ENCODE peak calls at places on chromosome 7, in nine cellular contexts. F is hepatocyte, Q is left lung, I is A549, W is nephron progenitor cell, R is cardiac muscle cell, N is coronary artery, A is AG10803, Y is uterus. L is an unnamed sample.

GRCh38 chr7:41058986-41059741 is 643.7 kb downstream of the INHBA start:
- DNase-seq in F (peak), Q (no peak), I (no peak), W (no peak), R (peak), N (no peak), A (no peak), Y (no peak), L (no peak)

GRCh38 chr7:105017263-105018051 is 3.5 kb downstream of the KMT2E start:
- DNase-seq in F (no peak), Q (no peak), I (no peak), W (no peak), R (no peak), N (no peak), A (no peak), Y (no peak), L (no peak)

GRCh38 chr7:95472521-95473160 is 13.1 kb upstream of the ASB4 start:
- DNase-seq in F (no peak), Q (no peak), I (no peak), W (peak), R (peak), N (no peak), A (peak), Y (no peak), L (no peak)

GRCh38 chr7:41907444-41907843 is 204.6 kb upstream of the INHBA start:
- DNase-seq in F (no peak), Q (no peak), I (no peak), W (no peak), R (no peak), N (no peak), A (no peak), Y (no peak), L (no peak)

GRCh38 chr7:104552102-104552501 is 223.7 kb downstream of the LHFPL3 start:
- DNase-seq in F (peak), Q (peak), I (peak), W (peak), R (peak), N (no peak), A (peak), Y (peak), L (no peak)

GRCh38 chr7:38518516-38518915 is 112.7 kb downstream of the AMPH start:
- DNase-seq in F (no peak), Q (no peak), I (no peak), W (no peak), R (no peak), N (no peak), A (peak), Y (no peak), L (no peak)

GRCh38 chr7:82704121-82704520 is 260.5 kb upstream of the CACNA2D1 start:
- DNase-seq in F (no peak), Q (no peak), I (no peak), W (no peak), R (no peak), N (no peak), A (no peak), Y (no peak), L (no peak)

GRCh38 chr7:98049034-98049433 is 57.6 kb upstream of the LMTK2 start:
- DNase-seq in F (no peak), Q (no peak), I (no peak), W (no peak), R (no peak), N (no peak), A (no peak), Y (no peak), L (no peak)

GRCh38 chr7:152621426-152621825 is 54.5 kb downstream of the XRCC2 start:
- DNase-seq in F (no peak), Q (no peak), I (no peak), W (no peak), R (no peak), N (no peak), A (no peak), Y (no peak), L (no peak)

GRCh38 chr7:132177708-132178392 is 398.4 kb downstream of the PLXNA4 start:
- DNase-seq in F (no peak), Q (no peak), I (no peak), W (no peak), R (no peak), N (no peak), A (no peak), Y (no peak), L (no peak)

GRCh38 chr7:39589323-39590111 is 23.3 kb downstream of the YAE1 start:
- DNase-seq in F (peak), Q (peak), I (peak), W (no peak), R (peak), N (no peak), A (peak), Y (no peak), L (no peak)

GRCh38 chr7:37549542-37549941 is 100.9 kb upstream of the ELMO1 start:
- DNase-seq in F (no peak), Q (no peak), I (no peak), W (no peak), R (no peak), N (no peak), A (no peak), Y (no peak), L (no peak)

GRCh38 chr7:65722361-65722792 is 150.5 kb upstream of the VKORC1L1 start:
- DNase-seq in F (peak), Q (peak), I (peak), W (peak), R (peak), N (no peak), A (peak), Y (peak), L (peak)

GRCh38 chr7:10474048-10474447 is 499.6 kb upstream of the PHF14 start:
- DNase-seq in F (no peak), Q (no peak), I (peak), W (no peak), R (no peak), N (no peak), A (no peak), Y (no peak), L (no peak)

GRCh38 chr7:66380285-66380888 is 175.3 kb downstream of the TPST1 start:
- DNase-seq in F (no peak), Q (no peak), I (no peak), W (no peak), R (no peak), N (no peak), A (peak), Y (no peak), L (no peak)

GRCh38 chr7:90816511-90817142 is 220.5 kb downstream of the CDK14 start:
- DNase-seq in F (peak), Q (no peak), I (peak), W (no peak), R (peak), N (no peak), A (peak), Y (no peak), L (no peak)

GRCh38 chr7:38525857-38526256 is 105.3 kb downstream of the AMPH start:
- DNase-seq in F (no peak), Q (no peak), I (no peak), W (no peak), R (no peak), N (no peak), A (no peak), Y (no peak), L (no peak)

GRCh38 chr7:48090095-48090805 is 1.2 kb downstream of the UPP1 start:
- DNase-seq in F (peak), Q (peak), I (peak), W (peak), R (peak), N (no peak), A (no peak), Y (no peak), L (no peak)

GRCh38 chr7:34675749-34676374 is 17.8 kb downstream of the NPSR1 start:
- DNase-seq in F (peak), Q (no peak), I (peak), W (peak), R (peak), N (no peak), A (peak), Y (no peak), L (no peak)

GRCh38 chr7:36961097-36961496 is 236.8 kb upstream of the AOAH start:
- DNase-seq in F (no peak), Q (no peak), I (no peak), W (no peak), R (no peak), N (no peak), A (no peak), Y (no peak), L (no peak)

GRCh38 chr7:116455009-116455408 is 44.5 kb upstream of the CAV2 start:
- DNase-seq in F (no peak), Q (no peak), I (no peak), W (no peak), R (peak), N (no peak), A (peak), Y (no peak), L (no peak)

GRCh38 chr7:88289505-88290129 is 17.1 kb downstream of the STEAP4 start:
- DNase-seq in F (no peak), Q (no peak), I (no peak), W (no peak), R (no peak), N (no peak), A (no peak), Y (no peak), L (no peak)

GRCh38 chr7:135650831-135651573 is 11.3 kb upstream of the STMP1 start:
- DNase-seq in F (peak), Q (no peak), I (no peak), W (no peak), R (peak), N (no peak), A (peak), Y (no peak), L (no peak)

GRCh38 chr7:112058654-112059053 is 147.5 kb downstream of the DOCK4 start:
- DNase-seq in F (no peak), Q (no peak), I (no peak), W (no peak), R (no peak), N (no peak), A (no peak), Y (no peak), L (no peak)

GRCh38 chr7:79590571-79591274 is 137.3 kb upstream of the MAGI2 start:
- DNase-seq in F (no peak), Q (no peak), I (no peak), W (no peak), R (no peak), N (no peak), A (no peak), Y (no peak), L (no peak)

GRCh38 chr7:140214075-140214684 is 37.4 kb upstream of the KDM7A start:
- DNase-seq in F (no peak), Q (peak), I (no peak), W (no peak), R (peak), N (no peak), A (peak), Y (peak), L (no peak)

GRCh38 chr7:158407581-158408331 is 179.9 kb downstream of the PTPRN2 start:
- DNase-seq in F (peak), Q (no peak), I (peak), W (no peak), R (peak), N (no peak), A (peak), Y (no peak), L (no peak)
- TF ChIP-seq CTCF in F (peak), Q (peak), I (peak), W (peak), R (peak), N (no peak), A (no peak), Y (peak), L (peak)

GRCh38 chr7:4689151-4689550 is 7.1 kb downstream of the FOXK1 start:
- DNase-seq in F (no peak), Q (no peak), I (no peak), W (no peak), R (no peak), N (no peak), A (no peak), Y (no peak), L (no peak)
- TF ChIP-seq CTCF in F (no peak), Q (no peak), I (no peak), W (no peak), R (no peak), N (no peak), A (no peak), Y (no peak), L (no peak)

DNA sequence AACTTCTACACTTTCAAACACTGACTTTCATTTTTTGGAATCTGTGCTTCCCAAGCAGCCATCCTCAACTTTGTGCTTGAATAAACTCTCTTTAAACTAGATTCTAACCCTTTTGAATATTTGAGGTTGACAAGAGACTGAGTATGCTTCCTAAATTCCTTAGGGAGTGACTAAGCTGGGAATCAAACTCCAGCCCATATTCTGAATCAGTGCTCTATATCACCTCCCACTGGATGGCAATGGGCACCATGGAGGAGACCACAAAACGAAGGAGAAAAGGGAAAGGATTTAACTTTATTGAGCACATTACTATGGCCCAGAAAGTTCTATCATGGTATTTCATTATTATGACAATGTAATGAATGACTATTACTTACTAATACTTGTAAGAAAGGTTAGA is 17.2 kb upstream of the SLC26A4 start:
- DNase-seq in F (no peak), Q (no peak), I (no peak), W (no peak), R (peak), N (no peak), A (peak), Y (no peak), L (no peak)
- TF ChIP-seq CTCF in F (no peak), Q (no peak), I (no peak), W (no peak), R (peak), N (no peak), A (peak), Y (no peak), L (no peak)

GRCh38 chr7:121563177-121563576 is 167.1 kb upstream of the FAM3C start:
- DNase-seq in F (no peak), Q (no peak), I (peak), W (no peak), R (no peak), N (no peak), A (no peak), Y (no peak), L (no peak)
- TF ChIP-seq CTCF in F (peak), Q (no peak), I (no peak), W (no peak), R (peak), N (no peak), A (peak), Y (no peak), L (peak)

GRCh38 chr7:149071641-149072437 is 18.7 kb downstream of the ZNF786 start:
- DNase-seq in F (peak), Q (no peak), I (peak), W (peak), R (no peak), N (no peak), A (peak), Y (no peak), L (no peak)
- TF ChIP-seq CTCF in F (peak), Q (peak), I (peak), W (peak), R (peak), N (no peak), A (no peak), Y (no peak), L (peak)

GRCh38 chr7:45219130-45219529 is 61.5 kb downstream of the RAMP3 start:
- DNase-seq in F (no peak), Q (no peak), I (no peak), W (no peak), R (no peak), N (peak), A (no peak), Y (no peak), L (no peak)

GRCh38 chr7:45215611-45216062 is 58.0 kb downstream of the RAMP3 start:
- DNase-seq in F (no peak), Q (no peak), I (no peak), W (no peak), R (no peak), N (no peak), A (no peak), Y (no peak), L (no peak)

GRCh38 chr7:45216622-45217165 is 59.1 kb downstream of the RAMP3 start:
- DNase-seq in F (no peak), Q (no peak), I (no peak), W (no peak), R (no peak), N (no peak), A (no peak), Y (no peak), L (no peak)

GRCh38 chr7:45216181-45216580 is 58.6 kb downstream of the RAMP3 start:
- DNase-seq in F (no peak), Q (no peak), I (no peak), W (no peak), R (no peak), N (no peak), A (no peak), Y (no peak), L (no peak)

DNA sequence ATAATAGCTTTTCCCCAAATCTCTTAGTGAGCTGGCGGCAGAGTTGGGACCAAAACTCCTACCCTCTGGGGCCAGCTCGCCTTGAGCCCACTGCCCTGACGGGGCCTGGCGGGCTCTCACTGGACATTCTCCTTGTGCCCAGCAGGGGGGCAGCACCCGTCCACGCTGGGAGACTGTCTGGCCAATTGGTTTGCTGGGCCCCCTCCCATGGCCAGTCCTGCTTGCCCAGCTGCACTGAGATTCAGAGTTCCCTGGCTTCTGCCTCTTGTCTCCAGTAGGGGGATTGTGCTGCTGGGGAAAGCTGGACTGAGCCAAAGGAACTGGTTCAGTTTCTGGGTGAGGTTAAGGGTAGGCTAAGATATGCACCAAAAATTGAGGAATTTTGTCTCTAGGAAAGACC is 59.8 kb downstream of the RAMP3 start:
- DNase-seq in F (peak), Q (no peak), I (peak), W (peak), R (peak), N (no peak), A (no peak), Y (no peak), L (no peak)
- TF ChIP-seq CTCF in F (peak), Q (peak), I (peak), W (peak), R (peak), N (no peak), A (peak), Y (no peak), L (peak)

DNA sequence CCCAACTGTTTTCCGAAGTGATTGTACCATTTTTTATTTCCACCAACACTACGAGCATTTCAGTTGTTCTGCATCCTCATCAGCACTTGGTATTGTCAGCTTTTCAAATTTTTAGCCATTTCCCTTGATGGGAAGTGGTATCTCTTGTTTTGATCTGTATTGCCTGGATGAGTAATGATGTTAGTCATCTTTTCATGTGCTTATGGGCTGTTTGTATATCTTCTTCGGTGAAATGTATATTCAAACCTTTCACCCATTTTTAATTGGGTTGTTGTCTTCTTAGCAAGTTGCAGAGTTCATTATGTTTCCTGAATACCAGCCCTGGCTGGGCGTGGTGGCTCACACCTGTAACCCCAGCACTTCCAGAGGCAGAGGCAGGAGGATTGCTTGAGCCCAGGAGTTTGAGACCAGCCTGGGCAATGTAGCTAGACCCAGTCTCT is 22.1 kb downstream of the CLIP2 start:
- DNase-seq in F (no peak), Q (no peak), I (no peak), W (no peak), R (no peak), N (no peak), A (no peak), Y (no peak), L (no peak)
- TF ChIP-seq CTCF in F (no peak), Q (no peak), I (no peak), W (no peak), R (no peak), N (no peak), A (no peak), Y (no peak), L (no peak)

L was measured in type B pancreatic cell.